ENCODE peak calls at places on chromosomes 12 and 14, in nine cellular contexts. One of them, this sample, is unnamed.

GRCh38 chr14:96098309-96098998 is 59.3 kb downstream of the C14orf132 start:
- DNase-seq in suprapubic skin: peak; percentile 78
- DNase-seq in H9: peak; percentile 88
- DNase-seq in thyroid gland: no peak
- DNase-seq in tibial nerve: no peak
- DNase-seq in effector memory CD4-positive, alpha-beta T cell: no peak
- DNase-seq in A549: peak; percentile 78
- DNase-seq in Peyer's patch: peak; percentile 3
- DNase-seq in adrenal gland: peak; percentile 82
- DNase-seq in this sample: no peak

GRCh38 chr12:46677749-46678148 is 148.0 kb downstream of the SLC38A4 start:
- DNase-seq in suprapubic skin: no peak
- DNase-seq in H9: no peak
- DNase-seq in thyroid gland: no peak
- DNase-seq in tibial nerve: no peak
- DNase-seq in effector memory CD4-positive, alpha-beta T cell: no peak
- DNase-seq in A549: peak; percentile 70
- DNase-seq in Peyer's patch: no peak
- DNase-seq in adrenal gland: no peak
- DNase-seq in this sample: no peak

GRCh38 chr14:55458800-55459577 is 18.6 kb upstream of the TBPL2 start:
- DNase-seq in suprapubic skin: no peak
- DNase-seq in H9: no peak
- DNase-seq in thyroid gland: no peak
- DNase-seq in tibial nerve: no peak
- DNase-seq in effector memory CD4-positive, alpha-beta T cell: no peak
- DNase-seq in A549: no peak
- DNase-seq in Peyer's patch: no peak
- DNase-seq in adrenal gland: no peak
- DNase-seq in this sample: no peak

GRCh38 chr14:32078794-32079663 is 1.9 kb downstream of the ARHGAP5 start:
- DNase-seq in suprapubic skin: no peak
- DNase-seq in H9: no peak
- DNase-seq in thyroid gland: no peak
- DNase-seq in tibial nerve: no peak
- DNase-seq in effector memory CD4-positive, alpha-beta T cell: no peak
- DNase-seq in A549: peak; percentile 24
- DNase-seq in Peyer's patch: no peak
- DNase-seq in adrenal gland: no peak
- DNase-seq in this sample: no peak

GRCh38 chr12:119381471-119382235 is 47.1 kb downstream of the CCDC60 start:
- DNase-seq in suprapubic skin: no peak
- DNase-seq in H9: no peak
- DNase-seq in thyroid gland: no peak
- DNase-seq in tibial nerve: no peak
- DNase-seq in effector memory CD4-positive, alpha-beta T cell: no peak
- DNase-seq in A549: no peak
- DNase-seq in Peyer's patch: no peak
- DNase-seq in adrenal gland: no peak
- DNase-seq in this sample: no peak

GRCh38 chr12:93536111-93536765 is 36.2 kb upstream of the SOCS2 start:
- DNase-seq in suprapubic skin: no peak
- DNase-seq in H9: no peak
- DNase-seq in thyroid gland: no peak
- DNase-seq in tibial nerve: no peak
- DNase-seq in effector memory CD4-positive, alpha-beta T cell: no peak
- DNase-seq in A549: no peak
- DNase-seq in Peyer's patch: no peak
- DNase-seq in adrenal gland: no peak
- DNase-seq in this sample: no peak

GRCh38 chr12:62468394-62468793 is 1.8 kb downstream of the MON2 start:
- DNase-seq in suprapubic skin: no peak
- DNase-seq in H9: no peak
- DNase-seq in thyroid gland: no peak
- DNase-seq in tibial nerve: no peak
- DNase-seq in effector memory CD4-positive, alpha-beta T cell: no peak
- DNase-seq in A549: no peak
- DNase-seq in Peyer's patch: no peak
- DNase-seq in adrenal gland: no peak
- DNase-seq in this sample: no peak

GRCh38 chr12:57219205-57219992 is 2.8 kb downstream of the NXPH4 start:
- DNase-seq in suprapubic skin: no peak
- DNase-seq in H9: no peak
- DNase-seq in thyroid gland: no peak
- DNase-seq in tibial nerve: no peak
- DNase-seq in effector memory CD4-positive, alpha-beta T cell: no peak
- DNase-seq in A549: no peak
- DNase-seq in Peyer's patch: no peak
- DNase-seq in adrenal gland: no peak
- DNase-seq in this sample: no peak

GRCh38 chr14:68682166-68683103 is 110.4 kb downstream of the ZFP36L1 start:
- DNase-seq in suprapubic skin: no peak
- DNase-seq in H9: no peak
- DNase-seq in thyroid gland: peak; percentile 20
- DNase-seq in tibial nerve: no peak
- DNase-seq in effector memory CD4-positive, alpha-beta T cell: peak; percentile 38
- DNase-seq in A549: peak; percentile 79
- DNase-seq in Peyer's patch: peak; percentile 70
- DNase-seq in adrenal gland: peak; percentile 89
- DNase-seq in this sample: no peak

GRCh38 chr12:26948309-26948708 is 10.0 kb downstream of the FGFR1OP2 start:
- DNase-seq in suprapubic skin: no peak
- DNase-seq in H9: no peak
- DNase-seq in thyroid gland: no peak
- DNase-seq in tibial nerve: no peak
- DNase-seq in effector memory CD4-positive, alpha-beta T cell: no peak
- DNase-seq in A549: no peak
- DNase-seq in Peyer's patch: no peak
- DNase-seq in adrenal gland: no peak
- DNase-seq in this sample: no peak

GRCh38 chr12:80712866-80713265 is 3.8 kb upstream of the MYF5 start:
- DNase-seq in suprapubic skin: no peak
- DNase-seq in H9: no peak
- DNase-seq in thyroid gland: no peak
- DNase-seq in tibial nerve: no peak
- DNase-seq in effector memory CD4-positive, alpha-beta T cell: no peak
- DNase-seq in A549: no peak
- DNase-seq in Peyer's patch: no peak
- DNase-seq in adrenal gland: no peak
- DNase-seq in this sample: no peak

GRCh38 chr14:100604709-100605108 is 17.5 kb upstream of the BEGAIN start:
- DNase-seq in suprapubic skin: no peak
- DNase-seq in H9: no peak
- DNase-seq in thyroid gland: no peak
- DNase-seq in tibial nerve: no peak
- DNase-seq in effector memory CD4-positive, alpha-beta T cell: no peak
- DNase-seq in A549: no peak
- DNase-seq in Peyer's patch: no peak
- DNase-seq in adrenal gland: no peak
- DNase-seq in this sample: no peak

GRCh38 chr12:109761631-109761950 is 48.0 kb downstream of the FAM222A start:
- DNase-seq in suprapubic skin: peak; percentile 67
- DNase-seq in H9: peak; percentile 26
- DNase-seq in thyroid gland: no peak
- DNase-seq in tibial nerve: no peak
- DNase-seq in effector memory CD4-positive, alpha-beta T cell: no peak
- DNase-seq in A549: no peak
- DNase-seq in Peyer's patch: no peak
- DNase-seq in adrenal gland: peak; percentile 50
- DNase-seq in this sample: no peak

GRCh38 chr12:114692558-114693531 is 8.9 kb upstream of the TBX3 start:
- DNase-seq in suprapubic skin: no peak
- DNase-seq in H9: peak; percentile 58
- DNase-seq in thyroid gland: peak; percentile 83
- DNase-seq in tibial nerve: no peak
- DNase-seq in effector memory CD4-positive, alpha-beta T cell: no peak
- DNase-seq in A549: no peak
- DNase-seq in Peyer's patch: no peak
- DNase-seq in adrenal gland: peak; percentile 85
- DNase-seq in this sample: no peak

GRCh38 chr12:19894049-19894448 is 454.8 kb downstream of the AEBP2 start:
- DNase-seq in suprapubic skin: no peak
- DNase-seq in H9: no peak
- DNase-seq in thyroid gland: no peak
- DNase-seq in tibial nerve: no peak
- DNase-seq in effector memory CD4-positive, alpha-beta T cell: no peak
- DNase-seq in A549: no peak
- DNase-seq in Peyer's patch: no peak
- DNase-seq in adrenal gland: no peak
- DNase-seq in this sample: no peak

GRCh38 chr14:68423686-68424085 is 369.2 kb downstream of the ZFP36L1 start:
- DNase-seq in suprapubic skin: no peak
- DNase-seq in H9: no peak
- DNase-seq in thyroid gland: no peak
- DNase-seq in tibial nerve: no peak
- DNase-seq in effector memory CD4-positive, alpha-beta T cell: no peak
- DNase-seq in A549: no peak
- DNase-seq in Peyer's patch: no peak
- DNase-seq in adrenal gland: no peak
- DNase-seq in this sample: no peak

GRCh38 chr12:89236748-89237428 is 115.4 kb downstream of the DUSP6 start:
- DNase-seq in suprapubic skin: no peak
- DNase-seq in H9: no peak
- DNase-seq in thyroid gland: no peak
- DNase-seq in tibial nerve: no peak
- DNase-seq in effector memory CD4-positive, alpha-beta T cell: no peak
- DNase-seq in A549: no peak
- DNase-seq in Peyer's patch: no peak
- DNase-seq in adrenal gland: no peak
- DNase-seq in this sample: no peak

GRCh38 chr14:87805315-87805723 is 187.7 kb downstream of the GALC start:
- DNase-seq in suprapubic skin: no peak
- DNase-seq in H9: peak; percentile 78
- DNase-seq in thyroid gland: peak; percentile 39
- DNase-seq in tibial nerve: peak; percentile 16
- DNase-seq in effector memory CD4-positive, alpha-beta T cell: no peak
- DNase-seq in A549: peak; percentile 33
- DNase-seq in Peyer's patch: no peak
- DNase-seq in adrenal gland: peak; percentile 72
- DNase-seq in this sample: peak; percentile 15

GRCh38 chr12:105279460-105280056 is 43.6 kb upstream of the APPL2 start:
- DNase-seq in suprapubic skin: no peak
- DNase-seq in H9: peak; percentile 61
- DNase-seq in thyroid gland: peak; percentile 4
- DNase-seq in tibial nerve: no peak
- DNase-seq in effector memory CD4-positive, alpha-beta T cell: no peak
- DNase-seq in A549: peak; percentile 44
- DNase-seq in Peyer's patch: no peak
- DNase-seq in adrenal gland: peak; percentile 57
- DNase-seq in this sample: no peak

GRCh38 chr14:54768501-54768900 is 134.1 kb downstream of the GCH1 start:
- DNase-seq in suprapubic skin: peak; percentile 65
- DNase-seq in H9: no peak
- DNase-seq in thyroid gland: no peak
- DNase-seq in tibial nerve: no peak
- DNase-seq in effector memory CD4-positive, alpha-beta T cell: no peak
- DNase-seq in A549: no peak
- DNase-seq in Peyer's patch: no peak
- DNase-seq in adrenal gland: no peak
- DNase-seq in this sample: no peak

GRCh38 chr12:12892670-12893290 is 1.4 kb downstream of the GPRC5A start:
- DNase-seq in suprapubic skin: no peak
- DNase-seq in H9: no peak
- DNase-seq in thyroid gland: peak; percentile 91
- DNase-seq in tibial nerve: no peak
- DNase-seq in effector memory CD4-positive, alpha-beta T cell: no peak
- DNase-seq in A549: no peak
- DNase-seq in Peyer's patch: no peak
- DNase-seq in adrenal gland: no peak
- DNase-seq in this sample: no peak

GRCh38 chr14:72538387-72538786 is 355.5 kb downstream of the DPF3 start:
- DNase-seq in suprapubic skin: peak; percentile 57
- DNase-seq in H9: no peak
- DNase-seq in thyroid gland: no peak
- DNase-seq in tibial nerve: no peak
- DNase-seq in effector memory CD4-positive, alpha-beta T cell: no peak
- DNase-seq in A549: no peak
- DNase-seq in Peyer's patch: no peak
- DNase-seq in adrenal gland: no peak
- DNase-seq in this sample: no peak

GRCh38 chr14:106380740-106381139 is 854.4 kb downstream of the TMEM121 start:
- DNase-seq in suprapubic skin: no peak
- DNase-seq in H9: no peak
- DNase-seq in thyroid gland: no peak
- DNase-seq in tibial nerve: no peak
- DNase-seq in effector memory CD4-positive, alpha-beta T cell: no peak
- DNase-seq in A549: no peak
- DNase-seq in Peyer's patch: no peak
- DNase-seq in adrenal gland: no peak
- DNase-seq in this sample: no peak
- H3K9me3 ChIP-seq in suprapubic skin: no peaks in the 10 kb centered on the region
- H3K9me3 ChIP-seq in H9: peaks cover 87% of the 10 kb centered on the region
- H3K9me3 ChIP-seq in thyroid gland: no peaks in the 10 kb centered on the region
- H3K9me3 ChIP-seq in tibial nerve: no peaks in the 10 kb centered on the region
- H3K9me3 ChIP-seq in effector memory CD4-positive, alpha-beta T cell: no peaks in the 10 kb centered on the region
- H3K9me3 ChIP-seq in A549: no peaks in the 10 kb centered on the region
- H3K9me3 ChIP-seq in Peyer's patch: no peaks in the 10 kb centered on the region
- H3K9me3 ChIP-seq in adrenal gland: no peaks in the 10 kb centered on the region
- H3K9me3 ChIP-seq in this sample: no peaks in the 10 kb centered on the region

GRCh38 chr14:103199141-103199540 is 75.9 kb downstream of the TNFAIP2 start:
- DNase-seq in suprapubic skin: no peak
- DNase-seq in H9: no peak
- DNase-seq in thyroid gland: no peak
- DNase-seq in tibial nerve: no peak
- DNase-seq in effector memory CD4-positive, alpha-beta T cell: no peak
- DNase-seq in A549: peak; percentile 42
- DNase-seq in Peyer's patch: no peak
- DNase-seq in adrenal gland: no peak
- DNase-seq in this sample: no peak
- H3K9me3 ChIP-seq in suprapubic skin: no peaks in the 10 kb centered on the region
- H3K9me3 ChIP-seq in H9: peaks cover 32% of the 10 kb centered on the region
- H3K9me3 ChIP-seq in thyroid gland: no peaks in the 10 kb centered on the region
- H3K9me3 ChIP-seq in tibial nerve: peaks cover 12% of the 10 kb centered on the region
- H3K9me3 ChIP-seq in effector memory CD4-positive, alpha-beta T cell: no peaks in the 10 kb centered on the region
- H3K9me3 ChIP-seq in A549: peaks cover 35% of the 10 kb centered on the region
- H3K9me3 ChIP-seq in Peyer's patch: no peaks in the 10 kb centered on the region
- H3K9me3 ChIP-seq in adrenal gland: no peaks in the 10 kb centered on the region
- H3K9me3 ChIP-seq in this sample: no peaks in the 10 kb centered on the region

DNA sequence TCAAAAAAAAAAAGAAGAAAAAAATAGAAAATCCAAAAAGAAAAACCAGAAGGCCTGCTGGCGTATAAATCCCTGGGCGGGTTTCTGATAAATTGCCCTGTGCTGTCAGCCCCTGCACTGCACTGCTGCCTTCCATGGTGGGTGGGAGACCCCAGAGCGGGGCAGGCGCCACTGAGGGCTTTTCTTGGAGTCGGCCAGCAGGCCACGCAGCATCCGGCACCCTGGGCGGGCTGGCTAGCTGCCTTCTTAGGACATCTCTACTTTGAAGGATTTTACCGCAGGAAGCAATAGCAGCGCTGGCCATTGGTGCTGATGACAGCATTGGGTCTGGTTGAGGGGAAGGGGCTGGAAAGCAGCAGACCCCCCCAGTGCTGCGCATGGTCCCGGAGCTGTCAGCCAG is 29.1 kb downstream of the IL31 start:
- DNase-seq in suprapubic skin: no peak
- DNase-seq in H9: no peak
- DNase-seq in thyroid gland: no peak
- DNase-seq in tibial nerve: no peak
- DNase-seq in effector memory CD4-positive, alpha-beta T cell: no peak
- DNase-seq in A549: no peak
- DNase-seq in Peyer's patch: no peak
- DNase-seq in adrenal gland: no peak
- DNase-seq in this sample: no peak
- H3K9me3 ChIP-seq in suprapubic skin: no peaks in the 10 kb centered on the region
- H3K9me3 ChIP-seq in H9: peaks cover 24% of the 10 kb centered on the region
- H3K9me3 ChIP-seq in thyroid gland: no peaks in the 10 kb centered on the region
- H3K9me3 ChIP-seq in tibial nerve: no peaks in the 10 kb centered on the region
- H3K9me3 ChIP-seq in effector memory CD4-positive, alpha-beta T cell: no peaks in the 10 kb centered on the region
- H3K9me3 ChIP-seq in A549: no peaks in the 10 kb centered on the region
- H3K9me3 ChIP-seq in Peyer's patch: no peaks in the 10 kb centered on the region
- H3K9me3 ChIP-seq in adrenal gland: no peaks in the 10 kb centered on the region
- H3K9me3 ChIP-seq in this sample: no peaks in the 10 kb centered on the region

GRCh38 chr12:116881325-116881866 is at the start of gene HRK:
- DNase-seq in suprapubic skin: no peak
- DNase-seq in H9: peak; percentile 74
- DNase-seq in thyroid gland: peak; percentile 19
- DNase-seq in tibial nerve: no peak
- DNase-seq in effector memory CD4-positive, alpha-beta T cell: no peak
- DNase-seq in A549: no peak
- DNase-seq in Peyer's patch: no peak
- DNase-seq in adrenal gland: peak; percentile 58
- DNase-seq in this sample: no peak
- H3K9me3 ChIP-seq in suprapubic skin: no peaks in the 10 kb centered on the region
- H3K9me3 ChIP-seq in H9: no peaks in the 10 kb centered on the region
- H3K9me3 ChIP-seq in thyroid gland: no peaks in the 10 kb centered on the region
- H3K9me3 ChIP-seq in tibial nerve: no peaks in the 10 kb centered on the region
- H3K9me3 ChIP-seq in effector memory CD4-positive, alpha-beta T cell: no peaks in the 10 kb centered on the region
- H3K9me3 ChIP-seq in A549: no peaks in the 10 kb centered on the region
- H3K9me3 ChIP-seq in Peyer's patch: no peaks in the 10 kb centered on the region
- H3K9me3 ChIP-seq in adrenal gland: no peaks in the 10 kb centered on the region
- H3K9me3 ChIP-seq in this sample: no peaks in the 10 kb centered on the region

This sample was measured in T-helper 17 cell.